ENCODE peak calls at places on chromosomes 4 and X, in four cellular contexts. B is upper lobe of right lung; H is natural killer cell; U is activated CD8-positive, alpha-beta T cell treated with anti-CD3 and anti-CD28 coated beads for 36 hours. X is an unnamed sample.
A peak's percentile ranks its signal among the peaks of the same experiment; 100 is the strongest.

GRCh38 chr4:141870152-141870551 is 233.8 kb downstream of the IL15 start:
- ATAC-seq in B (no peak), H (no peak), U (no peak), X (no peak)

GRCh38 chr4:67909910-67910905 is 26.4 kb upstream of the TMPRSS11D start:
- ATAC-seq in B (no peak), U (no peak), H (no peak), X (peak; percentile 47)

GRCh38 chr4:2332201-2332975 is 70.5 kb upstream of the MXD4 start:
- ATAC-seq in H (no peak), U (no peak), B (no peak), X (no peak)

GRCh38 chr4:98919996-98920395 is 8.9 kb downstream of the EIF4E start:
- ATAC-seq in U (no peak), H (no peak), B (no peak), X (peak; percentile 93)

GRCh38 chr4:142574306-142574705 is 271.8 kb downstream of the INPP4B start:
- ATAC-seq in H (no peak), U (no peak), B (no peak), X (no peak)

GRCh38 chr4:53865031-53865430 is 199.4 kb downstream of the CHIC2 start:
- ATAC-seq in H (no peak), U (no peak), B (no peak), X (no peak)

GRCh38 chrX:32293962-32294708 is 917.2 kb downstream of the DMD start:
- ATAC-seq in H (no peak), B (no peak), U (no peak), X (no peak)

GRCh38 chrX:21375795-21376069 is 1.5 kb downstream of the CNKSR2 start:
- ATAC-seq in H (no peak), U (no peak), B (no peak), X (no peak)

GRCh38 chrX:111445485-111445884 is 33.5 kb upstream of the DCX start:
- ATAC-seq in U (no peak), H (no peak), B (no peak), X (peak; percentile 77)

GRCh38 chrX:13479452-13479813 is 90.0 kb upstream of the EGFL6 start:
- ATAC-seq in H (no peak), B (no peak), U (no peak), X (no peak)

GRCh38 chr4:71241467-71242401 is 97.1 kb upstream of the SLC4A4 start:
- ATAC-seq in U (no peak), H (no peak), B (peak; percentile 92), X (no peak)

GRCh38 chr4:87306056-87306455 is 16.6 kb downstream of the HSD17B13 start:
- ATAC-seq in H (no peak), B (no peak), U (no peak), X (no peak)

GRCh38 chr4:47836655-47837581 is 949 bp downstream of the CORIN start:
- ATAC-seq in B (peak; percentile 96), U (peak; percentile 71), H (peak; percentile 82), X (peak; percentile 96)

GRCh38 chr4:25184056-25184455 is 23.8 kb upstream of the SEPSECS start:
- ATAC-seq in H (no peak), B (no peak), U (no peak), X (no peak)

GRCh38 chr4:37453361-37454262 is 209.1 kb downstream of the NWD2 start:
- ATAC-seq in H (peak; percentile 75), B (peak; percentile 95), U (peak; percentile 91), X (peak; percentile 93)

GRCh38 chrX:47245156-47245555 is 12.3 kb downstream of the USP11 start:
- ATAC-seq in U (no peak), B (no peak), H (no peak), X (no peak)

GRCh38 chr4:101669832-101670188 is 120.7 kb upstream of the BANK1 start:
- ATAC-seq in B (no peak), H (no peak), U (no peak), X (no peak)

GRCh38 chrX:38409289-38409688 is 56.9 kb downstream of the OTC start:
- ATAC-seq in U (no peak), H (no peak), B (no peak), X (no peak)

GRCh38 chr4:150849016-150849415 is 166.1 kb downstream of the LRBA start:
- ATAC-seq in H (no peak), U (no peak), B (no peak), X (no peak)

GRCh38 chr4:7620814-7621176 is 186.1 kb upstream of the PSAPL1 start:
- ATAC-seq in U (no peak), B (peak; percentile 4), H (no peak), X (no peak)